ENCODE peak calls at places on chromosome 6, in four cellular contexts. One of them, this sample, is unnamed.

GRCh38 chr6:123564363-123564762 is 72.4 kb downstream of the TRDN start:
- DNase-seq in HepG2: no peak
- DNase-seq in K562: no peak
- DNase-seq in GM12878: no peak
- DNase-seq in this sample: no peak

GRCh38 chr6:33613146-33613793 is 7.9 kb upstream of the ITPR3 start:
- DNase-seq in HepG2: peak
- DNase-seq in GM12878: no peak
- DNase-seq in K562: no peak
- DNase-seq in this sample: no peak

GRCh38 chr6:134954272-134954990 is 4.5 kb upstream of the ALDH8A1 start:
- DNase-seq in GM12878: no peak
- DNase-seq in HepG2: no peak
- DNase-seq in K562: no peak
- DNase-seq in this sample: no peak

GRCh38 chr6:32954983-32955802 is 2.3 kb upstream of the HLA-DMA start:
- DNase-seq in HepG2: peak
- DNase-seq in K562: no peak
- DNase-seq in GM12878: no peak
- DNase-seq in this sample: peak

GRCh38 chr6:153568601-153569000 is 437.5 kb upstream of the RGS17 start:
- DNase-seq in GM12878: no peak
- DNase-seq in K562: no peak
- DNase-seq in HepG2: no peak
- DNase-seq in this sample: no peak

GRCh38 chr6:52946301-52946700 is 36.8 kb upstream of the GSTA3 start:
- DNase-seq in GM12878: no peak
- DNase-seq in K562: no peak
- DNase-seq in HepG2: no peak
- DNase-seq in this sample: no peak

GRCh38 chr6:36386495-36387439 is 702 bp downstream of the ETV7 start:
- DNase-seq in K562: no peak
- DNase-seq in HepG2: no peak
- DNase-seq in GM12878: no peak
- DNase-seq in this sample: peak

GRCh38 chr6:3438190-3439167 is 18.4 kb downstream of the SLC22A23 start:
- DNase-seq in K562: no peak
- DNase-seq in GM12878: no peak
- DNase-seq in HepG2: peak
- DNase-seq in this sample: no peak

GRCh38 chr6:9126845-9127560 is 691.7 kb upstream of the SLC35B3 start:
- DNase-seq in K562: no peak
- DNase-seq in GM12878: no peak
- DNase-seq in HepG2: no peak
- DNase-seq in this sample: no peak

GRCh38 chr6:105992315-105992961 is 93.7 kb upstream of the PRDM1 start:
- DNase-seq in K562: peak
- DNase-seq in GM12878: peak
- DNase-seq in HepG2: peak
- DNase-seq in this sample: peak

GRCh38 chr6:144543006-144543871 is 258.1 kb downstream of the UTRN start:
- DNase-seq in HepG2: no peak
- DNase-seq in K562: no peak
- DNase-seq in GM12878: no peak
- DNase-seq in this sample: no peak

GRCh38 chr6:148521158-148521557 is 178.5 kb downstream of the SASH1 start:
- DNase-seq in K562: no peak
- DNase-seq in HepG2: no peak
- DNase-seq in GM12878: no peak
- DNase-seq in this sample: no peak

GRCh38 chr6:6332240-6332639 is 11.8 kb upstream of the F13A1 start:
- DNase-seq in K562: no peak
- DNase-seq in GM12878: peak
- DNase-seq in HepG2: no peak
- DNase-seq in this sample: no peak

GRCh38 chr6:50147371-50147770 is 97.6 kb upstream of the DEFB112 start:
- DNase-seq in HepG2: no peak
- DNase-seq in GM12878: no peak
- DNase-seq in K562: no peak
- DNase-seq in this sample: no peak

GRCh38 chr6:164370773-164371172 is 938.6 kb downstream of the C6orf118 start:
- DNase-seq in K562: no peak
- DNase-seq in GM12878: no peak
- DNase-seq in HepG2: no peak
- DNase-seq in this sample: no peak

GRCh38 chr6:30829016-30829415 is 55.3 kb upstream of the DDR1 start:
- DNase-seq in GM12878: no peak
- DNase-seq in K562: no peak
- DNase-seq in HepG2: no peak
- DNase-seq in this sample: no peak

GRCh38 chr6:51568771-51569170 is 518.6 kb downstream of the PKHD1 start:
- DNase-seq in GM12878: no peak
- DNase-seq in K562: no peak
- DNase-seq in HepG2: no peak
- DNase-seq in this sample: no peak

GRCh38 chr6:85400331-85400730 is 49.6 kb upstream of the NT5E start:
- DNase-seq in GM12878: no peak
- DNase-seq in HepG2: no peak
- DNase-seq in K562: no peak
- DNase-seq in this sample: no peak

GRCh38 chr6:38378801-38379200 is 260.9 kb downstream of the BTBD9 start:
- DNase-seq in HepG2: no peak
- DNase-seq in K562: no peak
- DNase-seq in GM12878: no peak
- DNase-seq in this sample: no peak

GRCh38 chr6:2232445-2232844 is 13.0 kb downstream of the GMDS start:
- DNase-seq in K562: no peak
- DNase-seq in GM12878: no peak
- DNase-seq in HepG2: no peak
- DNase-seq in this sample: no peak

GRCh38 chr6:168035098-168035660 is 37.7 kb downstream of the KIF25 start:
- DNase-seq in HepG2: no peak
- DNase-seq in K562: peak
- DNase-seq in GM12878: no peak
- DNase-seq in this sample: peak

GRCh38 chr6:81819767-81820166 is 67.3 kb upstream of the TENT5A start:
- DNase-seq in GM12878: no peak
- DNase-seq in HepG2: no peak
- DNase-seq in K562: no peak
- DNase-seq in this sample: no peak

GRCh38 chr6:81818778-81819491 is 66.5 kb upstream of the TENT5A start:
- DNase-seq in GM12878: peak
- DNase-seq in HepG2: no peak
- DNase-seq in K562: no peak
- DNase-seq in this sample: no peak

GRCh38 chr6:81816387-81816786 is 63.9 kb upstream of the TENT5A start:
- DNase-seq in K562: no peak
- DNase-seq in GM12878: no peak
- DNase-seq in HepG2: peak
- DNase-seq in this sample: no peak

GRCh38 chr6:81812416-81812815 is 59.9 kb upstream of the TENT5A start:
- DNase-seq in K562: no peak
- DNase-seq in HepG2: no peak
- DNase-seq in GM12878: no peak
- DNase-seq in this sample: no peak

DNA sequence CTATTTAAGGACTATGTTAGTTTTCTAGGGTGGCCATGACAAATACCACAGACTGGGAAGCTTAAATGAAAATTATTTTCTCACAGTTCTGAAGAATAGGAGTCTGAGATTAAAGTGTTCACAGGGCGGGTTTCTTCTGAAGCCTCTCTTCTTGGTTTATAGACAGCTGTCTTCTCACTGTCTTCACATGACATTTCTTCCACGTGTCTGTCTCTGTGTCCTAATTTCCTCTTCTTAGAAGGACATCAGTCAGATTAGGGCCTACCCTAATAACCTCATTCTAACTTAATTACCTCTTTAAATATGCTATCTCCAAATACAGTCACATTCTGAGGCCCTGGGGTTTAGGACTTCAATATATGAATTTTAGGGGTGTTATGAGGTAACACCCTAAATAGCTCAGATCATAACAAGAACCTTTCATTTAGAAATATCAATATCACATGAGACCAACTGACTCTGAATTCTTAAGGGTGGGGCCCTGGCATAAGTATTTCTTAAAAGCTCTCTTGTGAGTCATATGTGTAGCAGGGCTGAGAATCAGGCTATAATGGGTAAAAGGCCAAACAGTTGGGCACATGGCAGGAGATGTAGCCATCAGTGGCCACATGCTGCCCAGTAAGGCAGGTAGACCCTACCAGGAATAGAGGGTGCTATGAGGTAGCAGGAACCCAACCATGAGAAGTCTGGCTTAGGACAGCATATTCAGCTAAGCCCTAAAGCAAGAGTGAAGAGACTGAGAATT is 62.1 kb upstream of the TENT5A start:
- DNase-seq in K562: no peak
- DNase-seq in GM12878: no peak
- DNase-seq in HepG2: no peak
- DNase-seq in this sample: no peak
- TF ChIP-seq ATF2 in K562: no peak
- TF ChIP-seq ATF2 in GM12878: no peak
- TF ChIP-seq ATF2 in HepG2: no peak
- TF ChIP-seq ATF2 in this sample: no peak

GRCh38 chr6:19303381-19303780 is 533.8 kb upstream of the ID4 start:
- DNase-seq in K562: no peak
- DNase-seq in GM12878: no peak
- DNase-seq in HepG2: no peak
- DNase-seq in this sample: no peak
- TF ChIP-seq ATF3 in K562: no peak
- TF ChIP-seq ATF3 in GM12878: no peak
- TF ChIP-seq ATF3 in HepG2: no peak
- TF ChIP-seq ATF3 in this sample: no peak

GRCh38 chr6:56984884-56985283 is 30.0 kb downstream of the BEND6 start:
- DNase-seq in HepG2: no peak
- DNase-seq in K562: no peak
- DNase-seq in GM12878: no peak
- DNase-seq in this sample: no peak

GRCh38 chr6:56986611-56987010 is 31.7 kb downstream of the BEND6 start:
- DNase-seq in GM12878: no peak
- DNase-seq in HepG2: no peak
- DNase-seq in K562: no peak
- DNase-seq in this sample: no peak

GRCh38 chr6:56992053-56992452 is 37.1 kb downstream of the BEND6 start:
- DNase-seq in K562: no peak
- DNase-seq in GM12878: no peak
- DNase-seq in HepG2: no peak
- DNase-seq in this sample: no peak

GRCh38 chr6:56984374-56984773 is 29.5 kb downstream of the BEND6 start:
- DNase-seq in GM12878: no peak
- DNase-seq in HepG2: no peak
- DNase-seq in K562: no peak
- DNase-seq in this sample: no peak

DNA sequence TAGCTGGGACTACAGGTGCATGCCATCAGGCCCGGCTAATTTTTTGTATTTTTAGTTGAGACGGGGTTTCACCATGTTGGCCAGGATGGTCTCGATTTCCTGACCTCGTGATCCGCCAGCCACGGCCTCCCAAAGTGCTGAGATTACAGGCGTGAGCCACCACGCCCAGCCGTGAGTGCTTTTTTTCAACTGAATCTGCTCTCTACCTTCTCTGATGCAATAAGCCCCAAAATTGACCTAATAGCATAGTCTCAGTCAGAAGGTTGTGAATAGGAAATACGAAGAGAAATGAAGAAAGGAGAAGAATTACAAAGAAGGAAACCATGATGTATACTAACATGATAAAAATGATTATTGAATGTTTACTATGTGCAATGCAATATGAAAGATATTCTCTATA is 33.2 kb downstream of the BEND6 start:
- DNase-seq in GM12878: no peak
- DNase-seq in K562: no peak
- DNase-seq in HepG2: no peak
- DNase-seq in this sample: no peak
- TF ChIP-seq ESRRA in GM12878: no peak
- TF ChIP-seq ESRRA in K562: no peak
- TF ChIP-seq ESRRA in HepG2: no peak
- TF ChIP-seq ESRRA in this sample: no peak

GRCh38 chr6:122285292-122285913 is 114.0 kb upstream of the HSF2 start:
- DNase-seq in GM12878: no peak
- DNase-seq in HepG2: no peak
- DNase-seq in K562: no peak
- DNase-seq in this sample: no peak

GRCh38 chr6:122284848-122285247 is 114.6 kb upstream of the HSF2 start:
- DNase-seq in GM12878: no peak
- DNase-seq in HepG2: no peak
- DNase-seq in K562: no peak
- DNase-seq in this sample: no peak

GRCh38 chr6:122286512-122286911 is 112.9 kb upstream of the HSF2 start:
- DNase-seq in GM12878: no peak
- DNase-seq in HepG2: no peak
- DNase-seq in K562: no peak
- DNase-seq in this sample: no peak

GRCh38 chr6:122289721-122290501 is 109.5 kb upstream of the HSF2 start:
- DNase-seq in GM12878: no peak
- DNase-seq in HepG2: peak
- DNase-seq in K562: no peak
- DNase-seq in this sample: peak
- TF ChIP-seq ATF2 in GM12878: no peak
- TF ChIP-seq ATF2 in HepG2: no peak
- TF ChIP-seq ATF2 in K562: no peak
- TF ChIP-seq ATF2 in this sample: no peak